ENCODE peak calls at places on chromosomes 2 and 18, in ten cellular contexts. One of them, this sample, is unnamed. For H3K27me3, the result is how much of the 10 kb centered on the place peaks cover.

GRCh38 chr2:114729025-114729424 is 286.6 kb downstream of the DPP10 start:
- DNase-seq in prostate gland: no peak
- DNase-seq in CD8-positive, alpha-beta memory T cell: no peak
- DNase-seq in thoracic aorta: no peak
- DNase-seq in breast epithelium: no peak
- DNase-seq in bronchial epithelial cell: peak
- DNase-seq in Peyer's patch: no peak
- DNase-seq in CD8-positive, alpha-beta T cell: no peak
- DNase-seq in endothelial cell of umbilical vein: no peak
- DNase-seq in gastrocnemius medialis: no peak
- DNase-seq in this sample: no peak

GRCh38 chr2:134906726-134907125 is 11.9 kb upstream of the CCNT2 start:
- DNase-seq in prostate gland: no peak
- DNase-seq in gastrocnemius medialis: no peak
- DNase-seq in bronchial epithelial cell: no peak
- DNase-seq in Peyer's patch: no peak
- DNase-seq in CD8-positive, alpha-beta T cell: no peak
- DNase-seq in CD8-positive, alpha-beta memory T cell: no peak
- DNase-seq in breast epithelium: no peak
- DNase-seq in endothelial cell of umbilical vein: no peak
- DNase-seq in thoracic aorta: no peak
- DNase-seq in this sample: no peak

GRCh38 chr2:217994776-217995274 is 8.0 kb downstream of the TNS1 start:
- DNase-seq in thoracic aorta: no peak
- DNase-seq in gastrocnemius medialis: no peak
- DNase-seq in endothelial cell of umbilical vein: peak
- DNase-seq in CD8-positive, alpha-beta memory T cell: no peak
- DNase-seq in prostate gland: no peak
- DNase-seq in breast epithelium: no peak
- DNase-seq in bronchial epithelial cell: peak
- DNase-seq in Peyer's patch: no peak
- DNase-seq in CD8-positive, alpha-beta T cell: no peak
- DNase-seq in this sample: peak

GRCh38 chr2:148969585-148970180 is 68.8 kb upstream of the LYPD6B start:
- DNase-seq in bronchial epithelial cell: no peak
- DNase-seq in CD8-positive, alpha-beta memory T cell: no peak
- DNase-seq in breast epithelium: no peak
- DNase-seq in gastrocnemius medialis: no peak
- DNase-seq in prostate gland: no peak
- DNase-seq in Peyer's patch: no peak
- DNase-seq in CD8-positive, alpha-beta T cell: no peak
- DNase-seq in endothelial cell of umbilical vein: no peak
- DNase-seq in thoracic aorta: no peak
- DNase-seq in this sample: no peak

GRCh38 chr2:208025814-208026184 is 472 bp upstream of the PLEKHM3 start:
- DNase-seq in endothelial cell of umbilical vein: peak
- DNase-seq in Peyer's patch: no peak
- DNase-seq in breast epithelium: no peak
- DNase-seq in CD8-positive, alpha-beta memory T cell: no peak
- DNase-seq in bronchial epithelial cell: no peak
- DNase-seq in CD8-positive, alpha-beta T cell: peak
- DNase-seq in prostate gland: no peak
- DNase-seq in thoracic aorta: no peak
- DNase-seq in gastrocnemius medialis: no peak
- DNase-seq in this sample: no peak

GRCh38 chr18:70671889-70672551 is 383.2 kb downstream of the SOCS6 start:
- DNase-seq in Peyer's patch: no peak
- DNase-seq in bronchial epithelial cell: no peak
- DNase-seq in breast epithelium: no peak
- DNase-seq in prostate gland: no peak
- DNase-seq in endothelial cell of umbilical vein: no peak
- DNase-seq in thoracic aorta: no peak
- DNase-seq in gastrocnemius medialis: no peak
- DNase-seq in CD8-positive, alpha-beta T cell: peak
- DNase-seq in CD8-positive, alpha-beta memory T cell: no peak
- DNase-seq in this sample: no peak

GRCh38 chr2:231931481-231931915 is 5.3 kb upstream of the NPPC start:
- DNase-seq in bronchial epithelial cell: no peak
- DNase-seq in gastrocnemius medialis: peak
- DNase-seq in Peyer's patch: peak
- DNase-seq in CD8-positive, alpha-beta memory T cell: no peak
- DNase-seq in prostate gland: no peak
- DNase-seq in endothelial cell of umbilical vein: no peak
- DNase-seq in CD8-positive, alpha-beta T cell: no peak
- DNase-seq in thoracic aorta: no peak
- DNase-seq in breast epithelium: no peak
- DNase-seq in this sample: peak

GRCh38 chr2:228318218-228318617 is 136.7 kb upstream of the SPHKAP start:
- DNase-seq in thoracic aorta: no peak
- DNase-seq in CD8-positive, alpha-beta memory T cell: no peak
- DNase-seq in endothelial cell of umbilical vein: no peak
- DNase-seq in Peyer's patch: no peak
- DNase-seq in prostate gland: no peak
- DNase-seq in CD8-positive, alpha-beta T cell: no peak
- DNase-seq in gastrocnemius medialis: no peak
- DNase-seq in bronchial epithelial cell: peak
- DNase-seq in breast epithelium: no peak
- DNase-seq in this sample: no peak

GRCh38 chr2:196798980-196799379 is 503 bp downstream of the GTF3C3 start:
- DNase-seq in breast epithelium: no peak
- DNase-seq in bronchial epithelial cell: peak
- DNase-seq in CD8-positive, alpha-beta T cell: no peak
- DNase-seq in Peyer's patch: no peak
- DNase-seq in prostate gland: no peak
- DNase-seq in CD8-positive, alpha-beta memory T cell: no peak
- DNase-seq in thoracic aorta: no peak
- DNase-seq in gastrocnemius medialis: no peak
- DNase-seq in endothelial cell of umbilical vein: no peak
- DNase-seq in this sample: no peak

GRCh38 chr2:96205888-96206287 is 2.7 kb downstream of the STARD7 start:
- DNase-seq in prostate gland: no peak
- DNase-seq in CD8-positive, alpha-beta T cell: no peak
- DNase-seq in Peyer's patch: no peak
- DNase-seq in gastrocnemius medialis: no peak
- DNase-seq in bronchial epithelial cell: peak
- DNase-seq in breast epithelium: no peak
- DNase-seq in CD8-positive, alpha-beta memory T cell: no peak
- DNase-seq in thoracic aorta: no peak
- DNase-seq in endothelial cell of umbilical vein: peak
- DNase-seq in this sample: no peak

GRCh38 chr18:77899972-77900754 is 650.5 kb downstream of the GALR1 start:
- DNase-seq in breast epithelium: no peak
- DNase-seq in endothelial cell of umbilical vein: no peak
- DNase-seq in thoracic aorta: no peak
- DNase-seq in gastrocnemius medialis: no peak
- DNase-seq in prostate gland: no peak
- DNase-seq in CD8-positive, alpha-beta memory T cell: peak
- DNase-seq in bronchial epithelial cell: peak
- DNase-seq in CD8-positive, alpha-beta T cell: peak
- DNase-seq in Peyer's patch: no peak
- DNase-seq in this sample: peak

GRCh38 chr2:144801766-144802165 is 281.8 kb upstream of the ZEB2 start:
- DNase-seq in bronchial epithelial cell: peak
- DNase-seq in Peyer's patch: no peak
- DNase-seq in endothelial cell of umbilical vein: peak
- DNase-seq in CD8-positive, alpha-beta memory T cell: no peak
- DNase-seq in gastrocnemius medialis: no peak
- DNase-seq in CD8-positive, alpha-beta T cell: no peak
- DNase-seq in thoracic aorta: no peak
- DNase-seq in breast epithelium: no peak
- DNase-seq in prostate gland: no peak
- DNase-seq in this sample: no peak

GRCh38 chr18:13934676-13935075 is 19.3 kb upstream of the MC2R start:
- DNase-seq in CD8-positive, alpha-beta memory T cell: no peak
- DNase-seq in prostate gland: no peak
- DNase-seq in breast epithelium: no peak
- DNase-seq in bronchial epithelial cell: no peak
- DNase-seq in thoracic aorta: no peak
- DNase-seq in CD8-positive, alpha-beta T cell: no peak
- DNase-seq in endothelial cell of umbilical vein: no peak
- DNase-seq in gastrocnemius medialis: no peak
- DNase-seq in Peyer's patch: no peak
- DNase-seq in this sample: no peak
- H3K27me3 ChIP-seq in CD8-positive, alpha-beta memory T cell: under half
- H3K27me3 ChIP-seq in prostate gland: under half
- H3K27me3 ChIP-seq in breast epithelium: under half
- H3K27me3 ChIP-seq in bronchial epithelial cell: under half
- H3K27me3 ChIP-seq in thoracic aorta: under half
- H3K27me3 ChIP-seq in CD8-positive, alpha-beta T cell: under half
- H3K27me3 ChIP-seq in endothelial cell of umbilical vein: under half
- H3K27me3 ChIP-seq in gastrocnemius medialis: under half
- H3K27me3 ChIP-seq in Peyer's patch: under half
- H3K27me3 ChIP-seq in this sample: under half

GRCh38 chr2:176189666-176190641 is 1.5 kb downstream of the HOXD1 start:
- DNase-seq in breast epithelium: no peak
- DNase-seq in Peyer's patch: no peak
- DNase-seq in endothelial cell of umbilical vein: peak
- DNase-seq in CD8-positive, alpha-beta T cell: no peak
- DNase-seq in gastrocnemius medialis: no peak
- DNase-seq in CD8-positive, alpha-beta memory T cell: no peak
- DNase-seq in prostate gland: no peak
- DNase-seq in thoracic aorta: no peak
- DNase-seq in bronchial epithelial cell: no peak
- DNase-seq in this sample: no peak

GRCh38 chr2:176187306-176188217 is 906 bp upstream of the HOXD1 start:
- DNase-seq in CD8-positive, alpha-beta memory T cell: no peak
- DNase-seq in breast epithelium: no peak
- DNase-seq in prostate gland: no peak
- DNase-seq in bronchial epithelial cell: no peak
- DNase-seq in CD8-positive, alpha-beta T cell: no peak
- DNase-seq in gastrocnemius medialis: no peak
- DNase-seq in Peyer's patch: peak
- DNase-seq in thoracic aorta: no peak
- DNase-seq in endothelial cell of umbilical vein: peak
- DNase-seq in this sample: no peak

GRCh38 chr2:176188218-176188968 is at the start of gene HOXD1:
- DNase-seq in bronchial epithelial cell: no peak
- DNase-seq in endothelial cell of umbilical vein: peak
- DNase-seq in prostate gland: peak
- DNase-seq in thoracic aorta: no peak
- DNase-seq in CD8-positive, alpha-beta T cell: no peak
- DNase-seq in breast epithelium: no peak
- DNase-seq in CD8-positive, alpha-beta memory T cell: no peak
- DNase-seq in gastrocnemius medialis: no peak
- DNase-seq in Peyer's patch: peak
- DNase-seq in this sample: no peak

GRCh38 chr2:176186024-176186423 is 2.4 kb upstream of the HOXD1 start:
- DNase-seq in bronchial epithelial cell: no peak
- DNase-seq in prostate gland: no peak
- DNase-seq in breast epithelium: no peak
- DNase-seq in gastrocnemius medialis: no peak
- DNase-seq in thoracic aorta: no peak
- DNase-seq in CD8-positive, alpha-beta memory T cell: no peak
- DNase-seq in endothelial cell of umbilical vein: no peak
- DNase-seq in CD8-positive, alpha-beta T cell: no peak
- DNase-seq in Peyer's patch: no peak
- DNase-seq in this sample: no peak

GRCh38 chr2:176188969-176189665 is 649 bp downstream of the HOXD1 start:
- DNase-seq in bronchial epithelial cell: no peak
- DNase-seq in thoracic aorta: no peak
- DNase-seq in gastrocnemius medialis: no peak
- DNase-seq in prostate gland: no peak
- DNase-seq in Peyer's patch: no peak
- DNase-seq in breast epithelium: no peak
- DNase-seq in CD8-positive, alpha-beta memory T cell: no peak
- DNase-seq in CD8-positive, alpha-beta T cell: no peak
- DNase-seq in endothelial cell of umbilical vein: peak
- DNase-seq in this sample: no peak
- H3K27me3 ChIP-seq in bronchial epithelial cell: under half
- H3K27me3 ChIP-seq in thoracic aorta: under half
- H3K27me3 ChIP-seq in gastrocnemius medialis: half or more
- H3K27me3 ChIP-seq in prostate gland: under half
- H3K27me3 ChIP-seq in Peyer's patch: under half
- H3K27me3 ChIP-seq in breast epithelium: half or more
- H3K27me3 ChIP-seq in CD8-positive, alpha-beta memory T cell: under half
- H3K27me3 ChIP-seq in CD8-positive, alpha-beta T cell: under half
- H3K27me3 ChIP-seq in endothelial cell of umbilical vein: under half
- H3K27me3 ChIP-seq in this sample: half or more

DNA sequence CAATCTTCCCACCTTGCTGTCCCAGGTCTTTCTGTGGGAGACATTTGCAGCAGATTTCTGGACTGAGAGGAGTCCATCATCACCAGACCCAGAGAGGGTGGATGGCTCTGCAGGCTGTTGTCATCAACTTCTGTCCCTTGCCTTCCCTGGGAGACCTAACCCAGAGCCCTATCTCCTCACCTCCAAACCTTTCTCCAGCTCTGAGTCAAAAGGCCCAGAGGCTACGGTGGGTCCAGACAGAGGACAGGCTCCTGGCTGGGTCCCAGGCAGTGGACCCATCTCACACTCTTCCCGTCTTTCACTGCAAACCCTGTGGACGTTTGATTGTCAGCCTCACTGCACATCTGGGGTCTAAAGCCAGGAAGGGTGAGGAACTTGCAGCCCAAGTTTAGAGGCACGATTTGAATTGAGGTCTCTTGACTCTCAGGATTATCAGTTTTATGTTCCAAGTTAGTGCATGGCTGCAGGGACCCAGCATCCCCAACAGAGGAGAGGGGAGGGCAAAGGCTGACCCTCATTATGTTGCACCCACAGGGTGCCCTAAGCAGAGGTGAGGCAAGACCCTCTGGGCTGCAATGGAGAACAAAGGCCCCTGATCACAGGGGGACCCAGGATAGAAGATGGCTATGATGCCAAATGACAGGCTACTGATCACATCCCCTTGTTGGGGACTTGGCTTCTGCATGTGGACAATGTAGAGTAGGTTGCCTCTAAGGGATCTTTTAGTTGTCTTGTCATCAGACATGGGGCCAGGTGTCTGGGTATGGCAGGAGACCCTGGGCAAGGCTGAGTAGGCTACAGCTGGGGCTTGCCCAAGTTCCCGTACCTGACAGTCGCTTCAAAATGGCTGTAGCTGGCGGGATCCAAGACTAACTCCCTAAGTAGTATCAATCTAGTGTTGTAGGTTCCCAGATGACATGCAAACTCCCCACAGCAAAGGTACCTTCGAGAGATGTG is 4.7 kb upstream of the GDF7 start:
- DNase-seq in endothelial cell of umbilical vein: no peak
- DNase-seq in CD8-positive, alpha-beta memory T cell: no peak
- DNase-seq in bronchial epithelial cell: no peak
- DNase-seq in breast epithelium: no peak
- DNase-seq in gastrocnemius medialis: no peak
- DNase-seq in prostate gland: no peak
- DNase-seq in thoracic aorta: no peak
- DNase-seq in Peyer's patch: no peak
- DNase-seq in CD8-positive, alpha-beta T cell: no peak
- DNase-seq in this sample: no peak
- H3K27me3 ChIP-seq in endothelial cell of umbilical vein: half or more
- H3K27me3 ChIP-seq in CD8-positive, alpha-beta memory T cell: under half
- H3K27me3 ChIP-seq in bronchial epithelial cell: under half
- H3K27me3 ChIP-seq in breast epithelium: half or more
- H3K27me3 ChIP-seq in gastrocnemius medialis: under half
- H3K27me3 ChIP-seq in prostate gland: under half
- H3K27me3 ChIP-seq in thoracic aorta: under half
- H3K27me3 ChIP-seq in Peyer's patch: under half
- H3K27me3 ChIP-seq in CD8-positive, alpha-beta T cell: under half
- H3K27me3 ChIP-seq in this sample: half or more

DNA sequence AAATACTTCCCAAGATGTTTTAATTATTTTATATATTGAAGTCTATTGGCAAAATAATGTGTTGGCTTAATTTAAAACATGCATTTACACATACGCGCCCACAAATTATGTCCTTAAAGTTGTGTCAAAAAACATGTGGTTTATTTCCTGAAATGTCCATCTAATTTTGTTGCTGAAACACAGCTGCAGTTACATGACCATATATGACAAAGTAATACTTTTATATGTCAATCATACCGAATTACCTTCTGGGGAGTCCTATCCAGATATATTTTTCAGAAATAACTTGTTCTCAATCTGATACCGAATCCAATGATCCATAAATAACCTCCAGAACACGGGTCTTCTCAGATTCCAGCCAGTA is 2.5 kb downstream of the SCG2 start:
- DNase-seq in gastrocnemius medialis: no peak
- DNase-seq in bronchial epithelial cell: no peak
- DNase-seq in Peyer's patch: no peak
- DNase-seq in thoracic aorta: no peak
- DNase-seq in endothelial cell of umbilical vein: no peak
- DNase-seq in CD8-positive, alpha-beta memory T cell: no peak
- DNase-seq in breast epithelium: no peak
- DNase-seq in prostate gland: no peak
- DNase-seq in CD8-positive, alpha-beta T cell: no peak
- DNase-seq in this sample: no peak
- H3K27me3 ChIP-seq in gastrocnemius medialis: under half
- H3K27me3 ChIP-seq in bronchial epithelial cell: under half
- H3K27me3 ChIP-seq in Peyer's patch: under half
- H3K27me3 ChIP-seq in thoracic aorta: under half
- H3K27me3 ChIP-seq in endothelial cell of umbilical vein: under half
- H3K27me3 ChIP-seq in CD8-positive, alpha-beta memory T cell: under half
- H3K27me3 ChIP-seq in breast epithelium: under half
- H3K27me3 ChIP-seq in prostate gland: under half
- H3K27me3 ChIP-seq in CD8-positive, alpha-beta T cell: under half
- H3K27me3 ChIP-seq in this sample: under half